ENCODE peak calls at places on chromosomes 6 and 20, in five cellular contexts. One of them, this sample, is unnamed.

GRCh38 chr6:158018851-158019361 is 37.2 kb downstream of the SYNJ2 start:
- DNase-seq in stimulated activated CD4-positive, alpha-beta T cell treated with anti-CD3 and anti-CD28 coated beads, Interleukin-1b, Interleukin-23, amount 100 ng/mL, for 1 hour: no peak
- DNase-seq in ovary: no peak
- DNase-seq in tibial artery: peak; percentile 73
- DNase-seq in HTR-8/SVneo: no peak
- DNase-seq in this sample: no peak

GRCh38 chr6:84674395-84674794 is 90.0 kb downstream of the TBX18 start:
- DNase-seq in HTR-8/SVneo: no peak
- DNase-seq in tibial artery: no peak
- DNase-seq in stimulated activated CD4-positive, alpha-beta T cell treated with anti-CD3 and anti-CD28 coated beads, Interleukin-1b, Interleukin-23, amount 100 ng/mL, for 1 hour: no peak
- DNase-seq in ovary: no peak
- DNase-seq in this sample: no peak

GRCh38 chr6:34593741-34594140 is 37.6 kb upstream of the SPDEF start:
- DNase-seq in ovary: no peak
- DNase-seq in HTR-8/SVneo: no peak
- DNase-seq in stimulated activated CD4-positive, alpha-beta T cell treated with anti-CD3 and anti-CD28 coated beads, Interleukin-1b, Interleukin-23, amount 100 ng/mL, for 1 hour: no peak
- DNase-seq in tibial artery: no peak
- DNase-seq in this sample: no peak

GRCh38 chr20:12723811-12724210 is 285.0 kb upstream of the SPTLC3 start:
- DNase-seq in HTR-8/SVneo: no peak
- DNase-seq in tibial artery: no peak
- DNase-seq in stimulated activated CD4-positive, alpha-beta T cell treated with anti-CD3 and anti-CD28 coated beads, Interleukin-1b, Interleukin-23, amount 100 ng/mL, for 1 hour: no peak
- DNase-seq in ovary: no peak
- DNase-seq in this sample: no peak

GRCh38 chr20:16664031-16664430 is 65.8 kb upstream of the SNRPB2 start:
- DNase-seq in ovary: no peak
- DNase-seq in stimulated activated CD4-positive, alpha-beta T cell treated with anti-CD3 and anti-CD28 coated beads, Interleukin-1b, Interleukin-23, amount 100 ng/mL, for 1 hour: no peak
- DNase-seq in HTR-8/SVneo: no peak
- DNase-seq in tibial artery: no peak
- DNase-seq in this sample: peak; percentile 80

GRCh38 chr6:16673011-16673797 is 88.1 kb downstream of the ATXN1 start:
- DNase-seq in stimulated activated CD4-positive, alpha-beta T cell treated with anti-CD3 and anti-CD28 coated beads, Interleukin-1b, Interleukin-23, amount 100 ng/mL, for 1 hour: no peak
- DNase-seq in tibial artery: no peak
- DNase-seq in ovary: no peak
- DNase-seq in HTR-8/SVneo: no peak
- DNase-seq in this sample: no peak

GRCh38 chr20:42134265-42135098 is 516.3 kb upstream of the CHD6 start:
- DNase-seq in HTR-8/SVneo: no peak
- DNase-seq in tibial artery: no peak
- DNase-seq in ovary: no peak
- DNase-seq in stimulated activated CD4-positive, alpha-beta T cell treated with anti-CD3 and anti-CD28 coated beads, Interleukin-1b, Interleukin-23, amount 100 ng/mL, for 1 hour: no peak
- DNase-seq in this sample: no peak

GRCh38 chr20:32522525-32522774 is 62.7 kb downstream of the NOL4L start:
- DNase-seq in HTR-8/SVneo: no peak
- DNase-seq in tibial artery: no peak
- DNase-seq in ovary: no peak
- DNase-seq in stimulated activated CD4-positive, alpha-beta T cell treated with anti-CD3 and anti-CD28 coated beads, Interleukin-1b, Interleukin-23, amount 100 ng/mL, for 1 hour: no peak
- DNase-seq in this sample: no peak

GRCh38 chr20:47133809-47134456 is 222.6 kb downstream of the ZMYND8 start:
- DNase-seq in tibial artery: no peak
- DNase-seq in ovary: no peak
- DNase-seq in HTR-8/SVneo: peak; percentile 86
- DNase-seq in stimulated activated CD4-positive, alpha-beta T cell treated with anti-CD3 and anti-CD28 coated beads, Interleukin-1b, Interleukin-23, amount 100 ng/mL, for 1 hour: no peak
- DNase-seq in this sample: peak; percentile 61

GRCh38 chr6:119129148-119129967 is 50.9 kb upstream of the FAM184A start:
- DNase-seq in tibial artery: no peak
- DNase-seq in HTR-8/SVneo: peak; percentile 43
- DNase-seq in ovary: no peak
- DNase-seq in stimulated activated CD4-positive, alpha-beta T cell treated with anti-CD3 and anti-CD28 coated beads, Interleukin-1b, Interleukin-23, amount 100 ng/mL, for 1 hour: no peak
- DNase-seq in this sample: no peak

GRCh38 chr20:38113401-38114325 is 51.4 kb downstream of the TGM2 start:
- DNase-seq in ovary: no peak
- DNase-seq in tibial artery: no peak
- DNase-seq in stimulated activated CD4-positive, alpha-beta T cell treated with anti-CD3 and anti-CD28 coated beads, Interleukin-1b, Interleukin-23, amount 100 ng/mL, for 1 hour: no peak
- DNase-seq in HTR-8/SVneo: peak; percentile 51
- DNase-seq in this sample: peak; percentile 70

GRCh38 chr6:161422710-161423109 is 148.8 kb upstream of the AGPAT4 start:
- DNase-seq in HTR-8/SVneo: no peak
- DNase-seq in stimulated activated CD4-positive, alpha-beta T cell treated with anti-CD3 and anti-CD28 coated beads, Interleukin-1b, Interleukin-23, amount 100 ng/mL, for 1 hour: no peak
- DNase-seq in tibial artery: no peak
- DNase-seq in ovary: no peak
- DNase-seq in this sample: no peak

This sample was measured in WERI-Rb-1.